ENCODE peak calls at places on chromosomes 7 and 10, in eight cellular contexts. D, L, I, X, E, Q, P and R are unnamed samples. For H3K36me3, the result is how much of the 10 kb centered on the place peaks cover.

GRCh38 chr10:121926669-121927360 is 1.0 kb downstream of the ATE1 start:
- DNase-seq in D (no peak), X (no peak), I (no peak), P (peak), L (no peak), E (peak), Q (no peak), R (no peak)

GRCh38 chr7:127348247-127348631 is 44.3 kb downstream of the ZNF800 start:
- DNase-seq in I (no peak), D (no peak), E (no peak), Q (no peak), L (no peak), X (no peak), P (no peak), R (no peak)

GRCh38 chr7:112404321-112404720 is 45.9 kb upstream of the IFRD1 start:
- DNase-seq in Q (no peak), P (no peak), I (no peak), D (no peak), L (no peak), X (no peak), E (no peak), R (no peak)

GRCh38 chr7:80785961-80786360 is 132.9 kb downstream of the SEMA3C start:
- DNase-seq in Q (no peak), E (no peak), L (no peak), X (no peak), D (no peak), I (no peak), P (no peak), R (no peak)

GRCh38 chr10:131404886-131405285 is 93.4 kb upstream of the TCERG1L start:
- DNase-seq in L (no peak), E (no peak), Q (no peak), X (peak), I (no peak), P (no peak), D (no peak), R (no peak)

GRCh38 chr7:94882891-94883290 is 24.5 kb upstream of the PPP1R9A start:
- DNase-seq in I (no peak), D (no peak), P (no peak), X (no peak), E (no peak), L (no peak), Q (no peak), R (no peak)

GRCh38 chr10:44316187-44316921 is 68.5 kb downstream of the CXCL12 start:
- DNase-seq in Q (no peak), D (no peak), I (no peak), E (no peak), X (no peak), L (no peak), P (no peak), R (no peak)

GRCh38 chr10:48490576-48491345 is 114.1 kb downstream of the ARHGAP22 start:
- DNase-seq in I (no peak), L (no peak), D (no peak), P (no peak), Q (no peak), X (no peak), E (no peak), R (no peak)

GRCh38 chr7:155815332-155816191 is 3.3 kb upstream of the SHH start:
- DNase-seq in Q (no peak), P (peak), X (peak), D (no peak), E (peak), I (no peak), L (peak), R (peak)

GRCh38 chr10:119973261-119973660 is 80.7 kb downstream of the SEC23IP start:
- DNase-seq in E (peak), D (no peak), I (no peak), P (peak), Q (no peak), X (no peak), L (no peak), R (no peak)

GRCh38 chr7:106947244-106947728 is 82.2 kb downstream of the PIK3CG start:
- DNase-seq in E (peak), L (peak), X (no peak), D (no peak), I (peak), Q (peak), P (peak), R (peak)

GRCh38 chr7:41733063-41733398 is 30.1 kb upstream of the INHBA start:
- DNase-seq in P (no peak), Q (no peak), X (no peak), L (no peak), E (no peak), D (no peak), I (no peak), R (no peak)

GRCh38 chr7:138889566-138889965 is 91.6 kb upstream of the ATP6V0A4 start:
- DNase-seq in D (no peak), I (no peak), E (no peak), Q (no peak), P (peak), X (no peak), L (no peak), R (no peak)

GRCh38 chr10:107418411-107418810 is 253.9 kb upstream of the SORCS1 start:
- DNase-seq in D (no peak), X (no peak), I (no peak), L (no peak), P (no peak), E (peak), Q (no peak), R (no peak)

GRCh38 chr7:41705109-41705871 is 2.4 kb upstream of the INHBA start:
- DNase-seq in X (peak), P (peak), L (peak), I (peak), D (peak), Q (peak), E (peak), R (peak)

GRCh38 chr10:126187399-126187798 is 200.9 kb downstream of the ADAM12 start:
- DNase-seq in E (no peak), D (no peak), L (no peak), X (no peak), Q (no peak), P (no peak), I (no peak), R (no peak)

GRCh38 chr7:74430961-74431466 is 22.7 kb upstream of the GTF2IRD1 start:
- DNase-seq in X (no peak), P (peak), I (no peak), E (no peak), L (no peak), Q (no peak), D (no peak), R (peak)

GRCh38 chr7:1661461-1661860 is 8.6 kb upstream of the ELFN1 start:
- DNase-seq in X (no peak), P (no peak), D (no peak), Q (no peak), E (no peak), I (no peak), L (no peak), R (no peak)

GRCh38 chr10:119807960-119808697 is 64.5 kb downstream of the MCMBP start:
- DNase-seq in Q (no peak), L (no peak), X (no peak), P (no peak), E (peak), D (no peak), I (no peak), R (no peak)

GRCh38 chr7:151863386-151864079 is 13.4 kb downstream of the PRKAG2 start:
- DNase-seq in I (no peak), X (peak), P (no peak), Q (no peak), E (no peak), D (no peak), L (peak), R (no peak)

GRCh38 chr10:15744217-15744865 is 24.6 kb upstream of the ITGA8 start:
- DNase-seq in L (peak), I (peak), Q (peak), X (no peak), D (no peak), E (peak), P (peak), R (peak)

GRCh38 chr7:130875265-130875741 is 141.3 kb upstream of the KLF14 start:
- DNase-seq in I (no peak), X (peak), P (no peak), Q (no peak), L (peak), D (peak), E (peak), R (peak)

GRCh38 chr10:51117794-51118193 is 43.5 kb downstream of the PRKG1 start:
- DNase-seq in I (no peak), P (no peak), L (no peak), E (no peak), D (no peak), X (no peak), Q (no peak), R (peak)

DNA sequence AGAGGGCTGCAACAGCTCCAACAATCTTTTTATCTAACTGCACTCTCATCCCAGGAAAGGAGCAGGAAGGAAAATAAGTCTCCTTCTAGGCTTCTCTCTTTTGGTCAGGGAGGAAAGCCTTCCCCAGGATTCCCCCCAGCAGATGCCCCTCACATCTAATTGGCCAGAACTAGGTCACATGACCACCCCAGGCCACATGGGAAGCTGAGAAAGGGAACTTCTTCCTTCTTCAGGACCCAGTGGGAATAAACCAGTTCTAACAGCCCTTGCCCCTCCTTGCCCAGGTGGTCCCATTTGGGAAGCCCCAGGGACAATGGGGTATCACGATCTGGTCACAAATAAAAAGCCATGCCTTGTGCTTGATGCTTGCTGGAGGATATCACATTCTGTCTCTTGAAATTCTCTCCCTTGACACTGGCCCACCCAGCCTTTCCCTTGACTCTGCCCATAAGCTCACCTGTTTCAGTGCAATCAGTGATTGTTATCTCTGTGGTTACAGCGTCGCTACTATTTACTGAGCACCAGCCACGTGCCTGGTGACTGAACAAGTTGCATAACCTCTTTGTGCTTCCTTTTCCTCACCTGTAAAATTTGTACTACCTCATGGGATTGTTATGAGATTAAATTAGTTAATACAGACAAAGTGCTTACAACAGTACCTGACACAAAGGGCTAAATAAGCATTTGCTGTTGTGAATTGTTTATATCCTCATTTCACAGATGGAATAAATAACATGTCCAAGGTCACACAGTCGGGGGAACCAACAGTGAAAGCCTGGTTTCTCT is 9.0 kb upstream of the TACR2 start:
- DNase-seq in E (peak), D (no peak), I (no peak), Q (no peak), X (peak), L (no peak), P (no peak), R (no peak)
- H3K27ac ChIP-seq in E (no peak), D (peak), I (no peak), Q (no peak), X (peak), L (no peak), P (no peak), R (no peak)

GRCh38 chr10:13167568-13167967 is 6.2 kb downstream of the MCM10 start:
- DNase-seq in E (no peak), I (no peak), P (no peak), L (no peak), Q (no peak), D (no peak), X (no peak), R (no peak)
- H3K36me3 ChIP-seq in E (under half), I (under half), P (half or more), L (under half), Q (under half), D (under half), X (under half), R (under half)

DNA sequence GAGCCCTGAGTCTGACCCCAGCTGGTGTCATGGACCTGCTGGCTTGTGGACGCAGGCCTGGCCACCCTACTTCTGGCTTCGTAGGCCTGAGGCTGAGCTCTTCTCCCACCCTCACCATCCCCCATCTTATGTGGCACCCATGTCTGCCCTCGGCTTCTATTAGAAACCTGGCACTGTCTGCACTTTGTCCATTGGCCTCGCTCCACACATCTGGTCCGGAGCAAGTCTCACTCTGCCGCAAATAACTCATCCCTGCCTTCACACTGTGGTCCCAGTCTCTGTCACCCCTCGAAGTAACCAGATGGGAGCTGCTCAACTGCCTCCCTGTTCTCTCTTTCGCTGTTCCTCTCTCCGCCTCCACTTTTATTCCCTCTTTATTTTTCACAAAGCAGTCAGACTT is 78.6 kb downstream of the TRRAP start:
- DNase-seq in L (no peak), D (peak), I (no peak), X (no peak), E (no peak), Q (no peak), P (no peak), R (peak)
- H3K27ac ChIP-seq in L (no peak), D (peak), I (no peak), X (no peak), E (no peak), Q (no peak), P (no peak), R (peak)

GRCh38 chr10:22792161-22792560 is 77.8 kb upstream of the PIP4K2A start:
- DNase-seq in P (no peak), D (no peak), L (no peak), X (no peak), I (no peak), Q (no peak), E (no peak), R (no peak)
- H3K36me3 ChIP-seq in P (under half), D (under half), L (under half), X (under half), I (under half), Q (under half), E (under half), R (under half)

GRCh38 chr10:133283931-133284330 is 7.3 kb upstream of the ADAM8 start:
- DNase-seq in D (no peak), E (no peak), X (no peak), P (no peak), I (no peak), Q (no peak), L (no peak), R (no peak)
- H3K27ac ChIP-seq in D (no peak), E (no peak), X (no peak), P (no peak), I (no peak), Q (no peak), L (no peak), R (no peak)

DNA sequence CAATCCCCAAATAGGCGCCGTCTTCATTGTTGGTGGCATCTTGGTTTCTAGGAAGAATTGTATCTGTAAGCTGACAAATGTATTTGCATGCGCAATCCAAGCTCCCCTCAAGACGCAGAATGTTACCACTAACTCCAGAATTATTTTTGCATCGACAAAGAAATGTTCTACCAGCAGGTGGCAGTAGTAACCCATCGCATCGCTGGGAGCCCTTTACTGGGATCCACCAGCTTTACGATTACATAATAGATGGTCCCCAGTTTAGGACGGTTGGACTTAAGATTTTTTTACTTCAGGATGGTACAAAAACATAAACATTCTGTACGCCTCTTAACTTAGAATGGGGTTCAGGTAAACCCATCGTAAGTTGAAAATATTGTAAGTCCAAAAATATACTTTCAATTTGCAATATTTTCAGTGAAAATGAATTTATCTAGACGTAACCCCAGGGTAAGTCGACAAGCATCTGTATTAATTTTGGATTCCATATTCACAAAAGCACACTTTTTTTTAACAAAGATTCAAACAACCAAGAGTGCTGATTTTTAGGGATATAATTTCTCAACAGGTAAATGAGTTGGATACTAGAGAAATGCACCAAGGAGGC is 114.0 kb upstream of the COBL start:
- DNase-seq in D (no peak), X (no peak), L (peak), Q (no peak), E (peak), P (peak), I (peak), R (peak)
- H3K36me3 ChIP-seq in D (under half), X (under half), L (under half), Q (under half), E (under half), P (under half), I (under half), R (under half)

DNA sequence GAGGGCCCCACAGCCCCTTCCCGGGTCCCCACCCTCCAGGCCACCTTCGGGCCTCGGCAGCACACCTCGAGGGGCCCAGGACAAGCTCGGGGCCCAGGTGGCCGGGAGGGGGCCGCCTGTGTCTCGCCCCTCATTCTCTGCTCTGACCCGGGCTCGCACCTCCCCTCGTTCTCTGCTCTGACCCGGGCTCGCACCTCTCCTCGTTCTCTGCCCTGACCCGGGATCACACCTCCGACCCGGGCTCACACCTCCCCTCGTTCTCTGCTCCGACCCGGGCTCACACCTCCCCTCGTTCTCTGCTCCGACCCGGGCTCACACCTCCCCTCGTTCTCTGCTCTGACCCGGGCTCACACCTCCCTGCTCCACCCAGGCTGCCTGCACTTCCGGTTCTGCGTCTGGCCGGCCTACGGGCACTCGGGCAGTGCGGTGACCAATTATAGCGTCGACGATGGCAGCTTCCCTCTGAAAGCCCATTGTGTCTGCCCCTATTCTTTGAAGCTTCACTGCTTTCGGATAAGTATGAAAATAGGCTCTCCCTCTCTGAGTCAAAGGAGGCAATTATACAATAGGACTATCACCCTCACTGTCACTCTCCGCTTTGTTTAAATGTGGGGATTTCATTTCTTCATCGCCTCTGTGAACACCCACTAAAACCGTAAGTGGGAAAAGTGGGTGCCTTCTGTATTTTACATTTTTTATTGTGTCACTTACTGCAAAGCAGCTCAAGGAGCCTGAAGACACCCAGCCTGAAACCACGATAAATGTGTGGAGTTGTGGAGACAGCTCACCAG is 457.4 kb downstream of the DNAJB6 start:
- DNase-seq in Q (no peak), D (no peak), E (no peak), I (no peak), X (no peak), P (no peak), L (no peak), R (no peak)
- H3K27ac ChIP-seq in Q (no peak), D (no peak), E (no peak), I (no peak), X (no peak), P (no peak), L (no peak), R (no peak)